ENCODE peak calls at places on chromosome 20, in six cellular contexts. R is heart right ventricle, I is tibial artery, T is A549, U is fibroblast of the aortic adventitia, H is choroid plexus epithelial cell. C is an unnamed sample.
A peak's percentile ranks its signal among the peaks of the same experiment; 100 is the strongest.

GRCh38 chr20:17580905-17581304 is 11.0 kb downstream of the DSTN start:
- DNase-seq in R (no peak), I (no peak), T (no peak), U (no peak), H (no peak), C (no peak)

GRCh38 chr20:51523276-51524013 is 19.1 kb downstream of the NFATC2 start:
- DNase-seq in R (no peak), I (no peak), T (no peak), U (no peak), H (no peak), C (no peak)

GRCh38 chr20:20201124-20201523 is 148.8 kb downstream of the CFAP61 start:
- DNase-seq in R (no peak), I (no peak), T (no peak), U (no peak), H (no peak), C (no peak)

GRCh38 chr20:37545516-37545915 is 17.8 kb upstream of the BLCAP start:
- DNase-seq in R (no peak), I (no peak), T (no peak), U (no peak), H (no peak), C (no peak)

GRCh38 chr20:48630342-48631075 is 197.3 kb downstream of the PREX1 start:
- DNase-seq in R (no peak), I (no peak), T (no peak), U (no peak), H (no peak), C (no peak)

GRCh38 chr20:2754426-2754825 is 46.0 kb downstream of the CPXM1 start:
- DNase-seq in R (no peak), I (no peak), T (no peak), U (no peak), H (no peak), C (no peak)

GRCh38 chr20:49615401-49616153 is 47.6 kb upstream of the PTGIS start:
- DNase-seq in R (peak; percentile 58), I (no peak), T (peak; percentile 83), U (no peak), H (no peak), C (no peak)

GRCh38 chr20:47790032-47790965 is 5.0 kb upstream of the SULF2 start:
- DNase-seq in R (no peak), I (no peak), T (no peak), U (peak; percentile 93), H (peak; percentile 73), C (peak; percentile 87)

GRCh38 chr20:50788045-50788867 is 6.6 kb upstream of the BCAS4 start:
- DNase-seq in R (no peak), I (peak; percentile 40), T (peak; percentile 88), U (peak; percentile 87), H (peak; percentile 87), C (peak; percentile 79)

GRCh38 chr20:59032713-59033059 is 551 bp upstream of the ATP5F1E start:
- DNase-seq in R (no peak), I (no peak), T (peak; percentile 46), U (no peak), H (no peak), C (no peak)
- TF ChIP-seq CTCF in R (peak; percentile 13), I (peak; percentile 24), T (no peak), U (peak; percentile 43), H (peak; percentile 25), C (peak; percentile 15)

GRCh38 chr20:1124416-1124815 is 6.0 kb downstream of the PSMF1 start:
- DNase-seq in R (no peak), I (no peak), T (no peak), U (no peak), H (peak; percentile 17), C (peak; percentile 23)

GRCh38 chr20:1121439-1121838 is 3.0 kb downstream of the PSMF1 start:
- DNase-seq in R (no peak), I (no peak), T (no peak), U (peak; percentile 12), H (no peak), C (no peak)

GRCh38 chr20:1122388-1123315 is 4.2 kb downstream of the PSMF1 start:
- DNase-seq in R (peak; percentile 50), I (peak; percentile 36), T (no peak), U (peak; percentile 49), H (peak; percentile 77), C (peak; percentile 66)

GRCh38 chr20:1127840-1128239 is 9.4 kb downstream of the PSMF1 start:
- DNase-seq in R (no peak), I (no peak), T (no peak), U (no peak), H (no peak), C (no peak)

GRCh38 chr20:1125266-1125665 is 6.9 kb downstream of the PSMF1 start:
- DNase-seq in R (no peak), I (no peak), T (no peak), U (no peak), H (no peak), C (no peak)
- H3K4me3 ChIP-seq in R (no peak overlapping the region), I (no peak overlapping the region), T (no peak overlapping the region), U (no peak overlapping the region), H (no peak overlapping the region), C (no peak overlapping the region)

DNA sequence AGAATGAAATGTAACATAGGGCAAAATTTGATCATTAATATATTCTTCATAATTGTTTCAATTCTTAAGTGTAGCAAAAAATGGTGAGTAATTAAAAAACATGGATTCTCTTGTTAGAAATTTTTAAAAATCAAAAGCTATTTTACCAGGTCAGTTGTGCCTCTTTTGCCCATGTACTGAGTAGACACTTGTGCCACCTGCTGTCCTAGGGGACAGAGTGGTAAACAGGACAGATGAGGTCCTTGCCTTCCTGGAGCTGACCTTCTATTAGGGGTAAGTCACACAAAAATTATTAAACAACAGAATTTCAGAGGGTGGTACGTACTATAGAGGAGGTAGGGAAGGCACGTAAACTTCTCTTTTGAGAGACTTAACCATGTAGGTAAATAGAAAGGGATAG is 6.5 kb downstream of the RNF24 start:
- DNase-seq in R (no peak), I (no peak), T (no peak), U (no peak), H (no peak), C (no peak)
- TF ChIP-seq CTCF in R (peak; percentile 12), I (no peak), T (peak; percentile 24), U (no peak), H (no peak), C (no peak)

DNA sequence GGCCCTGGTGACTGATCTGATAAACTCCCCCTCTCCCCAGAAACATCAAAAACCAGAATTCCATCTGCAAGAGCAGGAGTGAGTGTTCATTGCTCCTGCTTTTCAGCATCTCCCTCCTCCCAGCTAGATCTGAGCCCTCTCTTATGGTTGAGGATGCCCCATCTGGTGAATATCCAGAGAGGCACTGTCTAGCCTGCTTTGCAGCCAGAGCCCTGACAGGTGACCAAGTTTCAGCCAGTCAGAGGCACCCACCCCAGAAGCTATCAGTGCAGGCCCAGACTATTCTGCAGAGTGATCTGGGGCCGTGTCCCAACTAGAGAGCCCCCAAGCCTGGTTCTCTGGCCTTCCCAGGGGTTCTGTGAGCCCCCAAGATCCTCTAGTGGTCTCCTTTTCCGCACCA is 6.4 kb upstream of the BMP7 start:
- DNase-seq in R (no peak), I (no peak), T (no peak), U (no peak), H (no peak), C (no peak)
- H3K4me3 ChIP-seq in R (no peak overlapping the region), I (no peak overlapping the region), T (no peak overlapping the region), U (no peak overlapping the region), H (no peak overlapping the region), C (no peak overlapping the region)

GRCh38 chr20:10408427-10408826 is 25.6 kb downstream of the MKKS start:
- DNase-seq in R (no peak), I (no peak), T (no peak), U (no peak), H (no peak), C (no peak)

GRCh38 chr20:10411673-10412072 is 22.3 kb downstream of the MKKS start:
- DNase-seq in R (no peak), I (no peak), T (no peak), U (no peak), H (no peak), C (no peak)

GRCh38 chr20:10414982-10415650 is 18.9 kb downstream of the MKKS start:
- DNase-seq in R (no peak), I (no peak), T (no peak), U (no peak), H (no peak), C (peak; percentile 25)

GRCh38 chr20:10412591-10413408 is 21.2 kb downstream of the MKKS start:
- DNase-seq in R (no peak), I (no peak), T (peak; percentile 43), U (peak; percentile 21), H (peak; percentile 36), C (no peak)
- TF ChIP-seq CTCF in R (no peak), I (no peak), T (peak; percentile 78), U (peak; percentile 2), H (peak; percentile 44), C (peak; percentile 24)

GRCh38 chr20:45372241-45372640 is 5.9 kb downstream of the TP53TG5 start:
- DNase-seq in R (no peak), I (no peak), T (no peak), U (no peak), H (no peak), C (no peak)

GRCh38 chr20:45374101-45374467 is 4.0 kb downstream of the TP53TG5 start:
- DNase-seq in R (no peak), I (no peak), T (no peak), U (no peak), H (no peak), C (no peak)

GRCh38 chr20:45370571-45371204 is 7.4 kb downstream of the TP53TG5 start:
- DNase-seq in R (no peak), I (no peak), T (no peak), U (no peak), H (no peak), C (no peak)

GRCh38 chr20:45373353-45374100 is 4.6 kb downstream of the TP53TG5 start:
- DNase-seq in R (peak; percentile 91), I (peak; percentile 89), T (peak; percentile 91), U (peak; percentile 87), H (peak; percentile 87), C (peak; percentile 70)

DNA sequence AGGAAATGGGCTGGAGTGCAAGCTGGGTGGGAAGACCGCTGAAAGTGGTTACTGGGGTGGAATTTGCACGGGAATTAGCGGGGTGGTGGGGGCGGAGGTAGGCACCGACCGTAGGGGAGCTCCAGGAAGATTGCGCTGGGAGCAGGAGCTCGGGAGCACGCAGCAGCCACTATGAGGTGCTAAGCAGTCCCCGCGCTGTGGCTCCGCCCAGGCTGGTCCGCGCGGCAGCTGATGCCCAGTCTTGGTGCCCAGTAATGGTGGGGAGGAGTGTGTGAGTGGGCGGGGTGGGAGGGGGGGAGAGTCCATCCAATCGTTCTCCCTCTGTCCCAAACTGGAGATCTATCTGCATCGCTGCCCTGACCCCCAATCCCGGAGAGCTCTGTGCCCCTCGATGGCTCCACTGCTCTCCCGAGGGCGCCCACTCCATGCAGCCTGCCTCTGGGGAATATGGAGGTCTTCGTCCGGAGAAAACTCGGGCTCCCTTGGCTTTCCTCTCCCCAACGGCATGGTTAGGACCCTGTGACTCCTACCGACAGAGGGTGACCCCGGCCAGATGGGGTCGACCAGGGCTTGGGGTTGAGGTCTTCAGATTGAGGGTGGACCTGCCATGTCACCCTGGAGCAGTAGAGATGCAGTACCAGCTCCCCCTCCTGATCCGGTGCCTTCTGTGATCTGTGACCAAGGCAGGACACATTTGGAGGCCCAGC is 5.3 kb downstream of the TP53TG5 start:
- DNase-seq in R (no peak), I (peak; percentile 54), T (no peak), U (no peak), H (no peak), C (peak; percentile 16)
- H3K4me3 ChIP-seq in R (peak overlapping the region; percentile 60), I (peak overlapping the region; percentile 61), T (no peak overlapping the region), U (no peak overlapping the region), H (no peak overlapping the region), C (no peak overlapping the region)

GRCh38 chr20:40775747-40776146 is 86.7 kb upstream of the MAFB start:
- DNase-seq in R (no peak), I (no peak), T (no peak), U (no peak), H (no peak), C (no peak)
- TF ChIP-seq CTCF in R (no peak), I (no peak), T (no peak), U (no peak), H (no peak), C (no peak)